ENCODE peak calls at places on chromosomes 1 and 21, in six cellular contexts. E is retinal pigment epithelial cell, Q is psoas muscle, B is osteocyte, F is body of pancreas, T is HFF-Myc. U is an unnamed sample.

GRCh38 chr1:223840254-223840653 is 5.5 kb downstream of the TP53BP2 start:
- DNase-seq in B (no peak), F (no peak), T (no peak), E (no peak), Q (no peak), U (no peak)

GRCh38 chr21:35059742-35060141 is 10.6 kb upstream of the RUNX1 start:
- DNase-seq in Q (no peak), B (no peak), E (no peak), T (no peak), F (no peak), U (no peak)

GRCh38 chr1:47696404-47696910 is 258.6 kb downstream of the FOXD2 start:
- DNase-seq in E (no peak), Q (no peak), B (no peak), T (no peak), F (no peak), U (no peak)

GRCh38 chr1:8428441-8428840 is 110.5 kb downstream of the SLC45A1 start:
- DNase-seq in F (no peak), B (no peak), E (no peak), T (no peak), Q (no peak), U (no peak)

GRCh38 chr1:169891539-169891885 is 2.2 kb downstream of the SCYL3 start:
- DNase-seq in Q (no peak), E (no peak), T (no peak), F (peak; percentile 63), B (no peak), U (no peak)

GRCh38 chr1:150836129-150836773 is 28.2 kb upstream of the CTSK start:
- DNase-seq in Q (no peak), E (peak; percentile 68), F (peak; percentile 17), B (no peak), T (no peak), U (no peak)

GRCh38 chr1:53249706-53250105 is 11.4 kb upstream of the MAGOH start:
- DNase-seq in F (peak; percentile 25), B (no peak), T (no peak), E (no peak), Q (no peak), U (no peak)

GRCh38 chr1:155940531-155940992 is 876 bp upstream of the RXFP4 start:
- DNase-seq in T (peak; percentile 47), B (no peak), E (no peak), F (peak; percentile 71), Q (no peak), U (no peak)

GRCh38 chr1:101235241-101235695 is 1.6 kb upstream of the S1PR1 start:
- DNase-seq in T (no peak), F (no peak), B (no peak), E (no peak), Q (no peak), U (no peak)

U was measured in vagina.